ENCODE peak calls at places on chromosomes 2 and 18, in seven cellular contexts. E, Q, J, R, L, K and I are unnamed samples. For H3K4me1, the result is how much of the 10 kb centered on the place peaks cover.

GRCh38 chr2:232894251-232894650 is 24.2 kb downstream of the SNORC start:
- DNase-seq in E (no peak), Q (no peak), J (no peak), R (no peak), L (peak), K (no peak), I (no peak)

GRCh38 chr18:24014986-24015896 is 687 bp downstream of the TTC39C start:
- DNase-seq in E (peak), Q (peak), J (no peak), R (peak), L (peak), K (peak), I (no peak)

GRCh38 chr18:67590571-67591141 is 74.1 kb upstream of the DSEL start:
- DNase-seq in E (no peak), Q (no peak), J (no peak), R (no peak), L (no peak), K (no peak), I (no peak)

GRCh38 chr2:40300391-40300790 is 151.5 kb downstream of the SLC8A1 start:
- DNase-seq in E (no peak), Q (no peak), J (no peak), R (no peak), L (no peak), K (no peak), I (no peak)

GRCh38 chr2:236773206-236773605 is 203.6 kb downstream of the ACKR3 start:
- DNase-seq in E (no peak), Q (no peak), J (no peak), R (no peak), L (peak), K (no peak), I (no peak)

GRCh38 chr2:146806295-146807005 is 1038.4 kb upstream of the ACVR2A start:
- DNase-seq in E (no peak), Q (no peak), J (no peak), R (no peak), L (no peak), K (no peak), I (no peak)

GRCh38 chr2:46885376-46885775 is 30.2 kb downstream of the MCFD2 start:
- DNase-seq in E (no peak), Q (no peak), J (no peak), R (no peak), L (no peak), K (no peak), I (no peak)

GRCh38 chr2:26043862-26044736 is 10.2 kb downstream of the RAB10 start:
- DNase-seq in E (no peak), Q (peak), J (no peak), R (peak), L (no peak), K (peak), I (no peak)

GRCh38 chr18:57397440-57397839 is 37.7 kb upstream of the ONECUT2 start:
- DNase-seq in E (no peak), Q (no peak), J (no peak), R (no peak), L (no peak), K (no peak), I (peak)

GRCh38 chr2:160492401-160493226 is 993 bp downstream of the RBMS1 start:
- DNase-seq in E (peak), Q (peak), J (no peak), R (peak), L (peak), K (peak), I (no peak)

GRCh38 chr2:27613985-27614384 is 14.8 kb downstream of the CCDC121 start:
- DNase-seq in E (no peak), Q (no peak), J (no peak), R (no peak), L (no peak), K (no peak), I (no peak)

GRCh38 chr2:72770879-72771461 is 54.9 kb downstream of the EXOC6B start:
- DNase-seq in E (peak), Q (no peak), J (peak), R (peak), L (no peak), K (no peak), I (no peak)

GRCh38 chr2:204665244-204665643 is 120.0 kb downstream of the PARD3B start:
- DNase-seq in E (no peak), Q (no peak), J (no peak), R (no peak), L (no peak), K (no peak), I (no peak)

GRCh38 chr2:102509749-102510148 is 36.7 kb downstream of the SLC9A4 start:
- DNase-seq in E (no peak), Q (no peak), J (no peak), R (no peak), L (no peak), K (no peak), I (no peak)

GRCh38 chr2:154439156-154439555 is 259.3 kb upstream of the KCNJ3 start:
- DNase-seq in E (no peak), Q (no peak), J (no peak), R (no peak), L (no peak), K (no peak), I (no peak)

GRCh38 chr2:144481666-144482065 is 38.3 kb downstream of the ZEB2 start:
- DNase-seq in E (no peak), Q (no peak), J (no peak), R (no peak), L (no peak), K (no peak), I (no peak)

GRCh38 chr18:44681039-44681595 is 429 bp downstream of the SETBP1 start:
- DNase-seq in E (no peak), Q (no peak), J (no peak), R (no peak), L (no peak), K (no peak), I (no peak)

GRCh38 chr2:232541195-232541960 is 1.9 kb downstream of the CHRNG start:
- DNase-seq in E (no peak), Q (no peak), J (no peak), R (no peak), L (no peak), K (no peak), I (no peak)

GRCh38 chr2:196399736-196400691 is 228.6 kb upstream of the STK17B start:
- DNase-seq in E (no peak), Q (no peak), J (no peak), R (peak), L (no peak), K (no peak), I (peak)

GRCh38 chr2:84395819-84396218 is 63.3 kb downstream of the SUCLG1 start:
- DNase-seq in E (no peak), Q (no peak), J (no peak), R (no peak), L (no peak), K (no peak), I (no peak)

GRCh38 chr18:43396266-43396665 is 119.0 kb upstream of the SYT4 start:
- DNase-seq in E (peak), Q (no peak), J (peak), R (no peak), L (no peak), K (no peak), I (no peak)

GRCh38 chr18:46364048-46364447 is 259.9 kb downstream of the HAUS1 start:
- DNase-seq in E (no peak), Q (no peak), J (no peak), R (no peak), L (no peak), K (no peak), I (no peak)

GRCh38 chr2:98025481-98026037 is 29.8 kb upstream of the TMEM131 start:
- DNase-seq in E (no peak), Q (no peak), J (no peak), R (no peak), L (no peak), K (no peak), I (no peak)

GRCh38 chr2:140851258-140851657 is 1279.6 kb downstream of the LRP1B start:
- DNase-seq in E (no peak), Q (no peak), J (no peak), R (no peak), L (no peak), K (no peak), I (no peak)

GRCh38 chr18:75797046-75797445 is 369.5 kb upstream of the SMIM21 start:
- DNase-seq in E (no peak), Q (no peak), J (no peak), R (no peak), L (no peak), K (no peak), I (no peak)

GRCh38 chr18:8462651-8463185 is 146.5 kb upstream of the RAB12 start:
- DNase-seq in E (no peak), Q (no peak), J (no peak), R (no peak), L (peak), K (no peak), I (no peak)

GRCh38 chr2:219476605-219477578 is 21.8 kb upstream of the GMPPA start:
- DNase-seq in E (peak), Q (no peak), J (peak), R (no peak), L (no peak), K (no peak), I (no peak)

GRCh38 chr2:231671617-231672350 is 36.5 kb upstream of the PTMA start:
- DNase-seq in E (no peak), Q (no peak), J (no peak), R (no peak), L (no peak), K (peak), I (no peak)

GRCh38 chr2:175837046-175837445 is 165.0 kb downstream of the LNPK start:
- DNase-seq in E (no peak), Q (no peak), J (no peak), R (peak), L (no peak), K (no peak), I (no peak)

GRCh38 chr2:138713509-138713908 is 66.7 kb downstream of the NXPH2 start:
- DNase-seq in E (no peak), Q (no peak), J (no peak), R (no peak), L (no peak), K (no peak), I (no peak)

GRCh38 chr2:54881759-54882158 is 158.3 kb downstream of the EML6 start:
- DNase-seq in E (no peak), Q (no peak), J (no peak), R (no peak), L (no peak), K (no peak), I (no peak)

GRCh38 chr18:50847192-50847591 is 27.4 kb upstream of the MRO start:
- DNase-seq in E (no peak), Q (no peak), J (no peak), R (no peak), L (no peak), K (no peak), I (no peak)

GRCh38 chr2:37365669-37366068 is 21.2 kb downstream of the QPCT start:
- DNase-seq in E (no peak), Q (no peak), J (no peak), R (no peak), L (no peak), K (no peak), I (no peak)

GRCh38 chr2:232338759-232339106 is 39.8 kb upstream of the ALPP start:
- DNase-seq in E (no peak), Q (no peak), J (no peak), R (peak), L (no peak), K (peak), I (no peak)

DNA sequence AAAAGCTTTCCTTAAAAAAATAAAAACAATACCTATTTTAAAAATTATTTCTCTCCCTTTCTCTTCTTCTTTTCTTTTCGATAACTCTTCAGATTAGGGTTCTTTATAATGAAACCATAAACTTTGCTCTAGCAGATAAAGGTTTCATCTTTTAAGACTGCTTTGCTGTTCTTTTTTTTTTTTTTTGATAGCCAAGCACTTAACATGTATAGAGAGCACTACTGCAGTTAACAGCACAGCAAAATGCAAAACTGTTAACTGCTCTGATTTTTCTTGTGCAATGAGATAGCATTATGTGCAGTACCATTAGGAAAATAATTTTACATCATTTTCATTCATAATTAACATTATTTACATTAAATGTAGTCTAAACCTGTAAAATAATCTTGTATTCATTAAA is 36.3 kb downstream of the GALNT1 start:
- DNase-seq in E (no peak), Q (no peak), J (no peak), R (no peak), L (no peak), K (no peak), I (no peak)
- H3K4me3 ChIP-seq in E (no peak), Q (no peak), J (no peak), R (no peak), L (no peak), K (no peak), I (no peak)

GRCh38 chr2:48448274-48449061 is 81.5 kb upstream of the STON1 start:
- DNase-seq in E (no peak), Q (no peak), J (no peak), R (no peak), L (no peak), K (no peak), I (no peak)
- H3K4me1 ChIP-seq in E (under half), Q (under half), J (under half), R (under half), L (under half), K (under half), I (under half)

DNA sequence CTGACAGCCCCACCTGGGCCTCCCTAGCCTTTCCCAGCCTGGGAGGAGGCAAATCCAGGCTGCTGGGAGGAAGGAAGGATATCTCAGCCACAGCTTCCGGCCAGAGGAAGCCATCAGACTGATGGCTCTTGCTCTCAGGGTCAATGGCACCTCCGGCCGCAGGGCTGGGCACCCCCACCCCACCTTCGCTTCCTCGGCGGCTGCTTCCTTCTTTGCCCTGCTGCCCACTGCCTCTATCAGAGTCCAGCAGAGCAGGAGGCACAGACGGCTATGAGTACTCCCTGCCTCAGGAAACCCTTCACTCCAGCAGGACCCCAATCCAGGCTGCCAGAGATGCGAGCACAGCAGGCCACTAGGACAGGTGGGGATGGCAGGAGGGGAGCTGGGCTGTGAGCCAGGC is 3.3 kb downstream of the SEMA4C start:
- DNase-seq in E (no peak), Q (no peak), J (no peak), R (peak), L (no peak), K (no peak), I (no peak)
- H3K4me3 ChIP-seq in E (peak), Q (no peak), J (no peak), R (no peak), L (peak), K (no peak), I (no peak)

GRCh38 chr2:234491897-234492296 is 5.0 kb downstream of the ARL4C start:
- DNase-seq in E (no peak), Q (no peak), J (no peak), R (no peak), L (no peak), K (no peak), I (no peak)

GRCh38 chr2:234490239-234491074 is 6.4 kb downstream of the ARL4C start:
- DNase-seq in E (no peak), Q (no peak), J (no peak), R (no peak), L (no peak), K (no peak), I (no peak)

GRCh38 chr2:234491281-234491680 is 5.6 kb downstream of the ARL4C start:
- DNase-seq in E (no peak), Q (no peak), J (no peak), R (no peak), L (no peak), K (no peak), I (no peak)

GRCh38 chr2:234492687-234493086 is 4.2 kb downstream of the ARL4C start:
- DNase-seq in E (no peak), Q (no peak), J (no peak), R (no peak), L (no peak), K (no peak), I (no peak)

GRCh38 chr2:234488913-234489451 is 7.9 kb downstream of the ARL4C start:
- DNase-seq in E (no peak), Q (no peak), J (no peak), R (no peak), L (no peak), K (no peak), I (no peak)
- H3K4me1 ChIP-seq in E (under half), Q (under half), J (under half), R (under half), L (under half), K (under half), I (under half)

GRCh38 chr2:239318790-239319189 is 82.0 kb downstream of the HDAC4 start:
- DNase-seq in E (no peak), Q (no peak), J (no peak), R (peak), L (peak), K (no peak), I (no peak)
- H3K4me3 ChIP-seq in E (no peak), Q (peak), J (no peak), R (no peak), L (peak), K (no peak), I (peak)

DNA sequence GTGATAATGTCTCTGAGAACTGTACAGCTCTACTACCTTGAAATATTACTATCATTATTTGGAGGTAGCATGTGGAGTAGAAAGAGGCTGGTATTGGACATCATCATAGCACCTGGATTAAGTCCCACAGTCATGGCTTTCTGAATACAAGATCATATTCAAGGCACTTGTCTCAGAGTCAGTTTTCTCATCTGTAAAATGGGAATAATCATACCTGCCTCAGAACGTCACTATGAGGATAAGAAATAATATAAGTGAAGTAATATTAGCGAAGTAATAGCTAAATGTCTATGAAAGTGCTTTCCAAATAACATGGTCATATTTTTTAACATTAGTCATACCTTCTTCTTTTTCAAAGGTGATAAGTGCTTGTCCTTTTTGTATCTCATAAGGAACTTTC is 11.0 kb downstream of the NMI start:
- DNase-seq in E (no peak), Q (no peak), J (no peak), R (no peak), L (no peak), K (no peak), I (no peak)
- H3K4me1 ChIP-seq in E (under half), Q (under half), J (under half), R (under half), L (under half), K (under half), I (under half)

GRCh38 chr2:121490734-121491133 is 39.9 kb upstream of the RNU4ATAC start:
- DNase-seq in E (no peak), Q (no peak), J (no peak), R (no peak), L (no peak), K (no peak), I (no peak)

GRCh38 chr2:121492409-121492808 is 38.3 kb upstream of the RNU4ATAC start:
- DNase-seq in E (no peak), Q (no peak), J (no peak), R (no peak), L (no peak), K (no peak), I (no peak)

GRCh38 chr2:121491566-121491965 is 39.1 kb upstream of the RNU4ATAC start:
- DNase-seq in E (no peak), Q (no peak), J (no peak), R (no peak), L (no peak), K (no peak), I (no peak)

GRCh38 chr2:121489284-121489683 is 41.4 kb upstream of the RNU4ATAC start:
- DNase-seq in E (no peak), Q (no peak), J (no peak), R (no peak), L (no peak), K (no peak), I (no peak)

GRCh38 chr2:121489944-121490585 is 40.6 kb upstream of the RNU4ATAC start:
- DNase-seq in E (no peak), Q (no peak), J (no peak), R (no peak), L (no peak), K (no peak), I (no peak)
- H3K4me3 ChIP-seq in E (no peak), Q (no peak), J (no peak), R (no peak), L (no peak), K (no peak), I (no peak)

GRCh38 chr2:43073373-43073772 is 153.0 kb downstream of the ZFP36L2 start:
- DNase-seq in E (no peak), Q (peak), J (no peak), R (no peak), L (peak), K (no peak), I (no peak)

GRCh38 chr2:43075906-43076585 is 150.4 kb downstream of the ZFP36L2 start:
- DNase-seq in E (no peak), Q (peak), J (no peak), R (peak), L (peak), K (no peak), I (no peak)

GRCh38 chr2:43074052-43074451 is 152.4 kb downstream of the ZFP36L2 start:
- DNase-seq in E (no peak), Q (no peak), J (no peak), R (no peak), L (peak), K (no peak), I (no peak)

GRCh38 chr2:43075054-43075593 is 151.3 kb downstream of the ZFP36L2 start:
- DNase-seq in E (no peak), Q (peak), J (no peak), R (peak), L (peak), K (no peak), I (peak)

DNA sequence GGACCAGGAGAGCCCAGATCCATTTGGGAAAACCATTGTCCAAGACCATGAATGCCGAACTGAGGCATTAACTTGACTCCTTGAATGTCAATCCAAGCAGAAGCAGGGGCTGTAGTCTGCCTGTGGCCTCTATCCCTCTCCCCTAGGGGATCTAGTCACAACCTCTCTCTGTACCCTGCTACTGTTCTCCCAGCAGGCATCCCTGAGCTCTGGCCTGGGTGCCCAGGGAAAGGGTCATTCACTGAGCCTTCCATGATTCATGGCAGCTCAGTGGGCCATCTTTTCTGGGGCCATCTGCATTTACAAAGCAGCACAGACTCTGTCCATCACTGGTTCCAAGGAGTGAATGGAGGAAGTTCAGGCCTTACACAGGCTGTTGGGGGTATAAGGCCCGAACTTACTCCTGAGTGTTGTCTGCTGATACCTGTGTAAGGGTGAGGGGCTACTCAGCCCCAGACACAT is 151.8 kb downstream of the ZFP36L2 start:
- DNase-seq in E (no peak), Q (no peak), J (no peak), R (no peak), L (no peak), K (no peak), I (no peak)
- H3K4me1 ChIP-seq in E (under half), Q (under half), J (under half), R (half or more), L (half or more), K (under half), I (under half)